ENCODE peak calls at places on chromosomes 1 and 21, in eight cellular contexts. Z is body of pancreas, S is AG04450, A is cardiac muscle cell, H is uterus, Q is thoracic aorta, J is heart left ventricle, K is neural progenitor cell. N is an unnamed sample.

GRCh38 chr1:209567788-209568187 is 15.7 kb upstream of the CAMK1G start:
- DNase-seq in J (no peak), Q (no peak), A (peak), Z (no peak), S (no peak), H (no peak), K (no peak), N (no peak)

GRCh38 chr1:185375583-185375982 is 58.5 kb upstream of the IVNS1ABP start:
- DNase-seq in H (no peak), J (peak), K (no peak), A (peak), Q (no peak), S (no peak), Z (no peak), N (no peak)

GRCh38 chr1:93033785-93034184 is 45.3 kb upstream of the MTF2 start:
- DNase-seq in H (no peak), Q (no peak), K (no peak), S (no peak), Z (no peak), A (peak), J (no peak), N (no peak)

GRCh38 chr1:245121523-245121922 is 33.3 kb upstream of the KIF26B start:
- DNase-seq in S (no peak), Z (no peak), H (no peak), Q (no peak), K (no peak), A (no peak), J (no peak), N (no peak)

GRCh38 chr1:212470059-212470458 is 37.3 kb downstream of the NENF start:
- DNase-seq in Z (peak), A (peak), Q (peak), S (peak), K (no peak), H (peak), J (peak), N (peak)

GRCh38 chr1:168441745-168442144 is 102.1 kb downstream of the XCL2 start:
- DNase-seq in J (no peak), Q (no peak), S (no peak), A (no peak), K (no peak), H (no peak), Z (no peak), N (no peak)

GRCh38 chr21:17798796-17799195 is 20.4 kb downstream of the C21orf91 start:
- DNase-seq in S (no peak), K (no peak), A (no peak), J (no peak), Q (no peak), Z (no peak), H (no peak), N (no peak)

GRCh38 chr1:94721240-94721639 is 98.9 kb upstream of the SLC44A3 start:
- DNase-seq in K (no peak), S (no peak), H (no peak), Z (no peak), J (no peak), A (no peak), Q (no peak), N (no peak)

GRCh38 chr21:44907225-44907965 is 13.3 kb downstream of the ITGB2 start:
- DNase-seq in Q (no peak), S (no peak), J (no peak), H (no peak), A (no peak), K (no peak), Z (no peak), N (no peak)

DNA sequence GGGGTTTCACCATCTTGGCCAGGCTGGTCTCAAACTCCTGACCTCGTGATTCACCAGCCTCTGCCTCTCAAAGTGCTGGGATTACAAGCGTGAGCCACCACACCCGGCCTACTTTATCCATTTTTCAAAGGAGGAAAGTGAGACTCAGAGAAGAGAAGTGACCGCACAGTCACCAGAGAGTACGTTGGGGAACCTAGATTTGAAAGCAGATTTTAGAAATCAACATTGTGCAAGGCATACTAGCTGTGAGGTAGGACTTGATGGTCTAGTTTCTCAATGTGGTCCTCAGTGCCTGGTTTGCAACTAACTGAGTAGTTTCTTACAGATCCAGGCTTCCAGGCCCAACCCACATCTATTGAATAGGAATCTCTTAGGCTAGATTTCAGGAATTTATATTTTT is 1.7 kb upstream of the PRCC start:
- DNase-seq in H (no peak), S (no peak), A (no peak), Z (no peak), K (no peak), Q (no peak), J (no peak), N (no peak)
- H3K4me3 ChIP-seq in H (no peak), S (no peak), A (peak), Z (no peak), K (peak), Q (no peak), J (no peak), N (no peak)

DNA sequence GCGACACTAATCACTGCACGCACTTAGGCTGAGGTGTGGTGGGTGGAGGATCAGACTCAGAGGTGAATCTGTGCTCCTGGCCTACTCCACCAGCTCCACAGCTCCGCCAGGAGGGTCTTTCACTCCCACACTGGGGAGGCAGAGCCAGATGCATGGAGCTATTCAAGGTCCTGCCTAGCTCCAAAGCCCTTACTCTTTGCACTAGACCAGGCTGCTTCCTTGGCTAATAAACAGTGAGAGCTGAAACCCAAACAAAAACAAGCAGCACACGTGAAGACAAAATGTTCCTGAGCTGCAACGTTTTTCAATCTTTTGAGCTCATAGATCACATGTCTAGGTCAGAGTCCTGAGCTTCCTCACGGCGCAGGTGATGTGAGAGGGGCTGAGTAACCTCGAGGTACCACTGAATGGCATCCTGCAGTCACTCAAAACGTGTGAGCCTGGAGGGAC is 19.2 kb downstream of the CAPZB start:
- DNase-seq in S (no peak), Q (no peak), H (no peak), J (no peak), Z (no peak), K (no peak), A (no peak), N (no peak)
- TF ChIP-seq CTCF in S (no peak), Q (no peak), H (no peak), J (no peak), Z (no peak), K (no peak), A (no peak), N (no peak)

DNA sequence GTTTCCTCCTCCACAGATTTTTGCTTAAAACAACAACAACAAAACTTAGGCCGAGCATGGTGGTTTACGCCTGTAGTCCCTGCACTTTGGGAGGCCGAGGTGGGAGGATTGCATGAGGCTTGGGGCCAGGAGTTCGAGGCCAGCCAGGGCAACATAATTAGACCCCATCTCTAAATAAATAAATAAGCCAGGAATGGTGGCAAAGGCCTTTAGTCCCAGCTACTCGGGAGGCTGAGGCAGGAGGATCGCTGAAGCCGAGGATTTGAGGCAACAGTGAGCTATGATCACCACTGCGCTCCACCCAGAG is 1.3 kb upstream of the HP1BP3 start:
- DNase-seq in H (no peak), K (no peak), Z (no peak), J (no peak), A (no peak), S (no peak), Q (no peak), N (no peak)
- H3K27ac ChIP-seq in H (peak), K (peak), Z (peak), J (no peak), A (peak), S (peak), Q (peak), N (no peak)

DNA sequence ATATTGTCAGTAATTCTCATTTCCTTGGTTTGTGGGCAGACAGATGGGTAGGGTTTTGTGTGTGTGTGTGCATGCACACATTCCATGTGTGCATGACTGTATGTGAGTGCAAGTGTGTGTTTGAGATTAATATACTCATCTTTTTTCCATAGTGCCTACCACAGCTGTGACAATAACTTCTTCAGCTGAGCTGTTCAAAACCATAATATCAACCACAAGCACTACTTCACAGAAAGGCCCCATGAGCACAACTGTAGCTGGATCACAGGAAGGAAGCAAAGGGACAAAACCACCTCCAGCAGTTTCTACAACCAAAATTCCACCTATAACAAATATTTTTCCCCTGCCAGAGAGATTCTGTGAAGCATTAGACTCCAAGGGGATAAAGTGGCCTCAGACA is 149.3 kb downstream of the ADGRL2 start:
- DNase-seq in S (no peak), Z (no peak), J (no peak), A (no peak), H (no peak), Q (no peak), K (no peak), N (no peak)
- H3K4me3 ChIP-seq in S (no peak), Z (no peak), J (no peak), A (no peak), H (no peak), Q (no peak), K (no peak), N (no peak)

GRCh38 chr1:234617135-234617985 is 7.4 kb upstream of the IRF2BP2 start:
- DNase-seq in K (no peak), Z (no peak), S (no peak), Q (no peak), A (peak), H (no peak), J (no peak), N (peak)
- TF ChIP-seq CTCF in K (peak), Z (no peak), S (peak), Q (peak), A (peak), H (no peak), J (no peak), N (no peak)

GRCh38 chr1:14733779-14734140 is 135.3 kb downstream of the KAZN start:
- DNase-seq in K (no peak), Z (no peak), J (no peak), H (no peak), Q (no peak), A (no peak), S (no peak), N (no peak)

GRCh38 chr1:14735861-14736260 is 137.4 kb downstream of the KAZN start:
- DNase-seq in S (no peak), Z (no peak), K (no peak), A (no peak), J (no peak), Q (no peak), H (no peak), N (no peak)

GRCh38 chr1:14732726-14733052 is 134.2 kb downstream of the KAZN start:
- DNase-seq in Z (no peak), K (no peak), J (no peak), Q (no peak), S (no peak), A (no peak), H (no peak), N (no peak)

GRCh38 chr1:14737561-14738094 is 139.1 kb downstream of the KAZN start:
- DNase-seq in Z (no peak), J (no peak), H (no peak), A (peak), S (no peak), Q (no peak), K (no peak), N (no peak)

GRCh38 chr1:14733053-14733778 is 134.7 kb downstream of the KAZN start:
- DNase-seq in J (no peak), S (no peak), H (no peak), Q (no peak), A (no peak), Z (peak), K (peak), N (no peak)
- H3K27ac ChIP-seq in J (no peak), S (no peak), H (no peak), Q (no peak), A (no peak), Z (peak), K (no peak), N (no peak)

DNA sequence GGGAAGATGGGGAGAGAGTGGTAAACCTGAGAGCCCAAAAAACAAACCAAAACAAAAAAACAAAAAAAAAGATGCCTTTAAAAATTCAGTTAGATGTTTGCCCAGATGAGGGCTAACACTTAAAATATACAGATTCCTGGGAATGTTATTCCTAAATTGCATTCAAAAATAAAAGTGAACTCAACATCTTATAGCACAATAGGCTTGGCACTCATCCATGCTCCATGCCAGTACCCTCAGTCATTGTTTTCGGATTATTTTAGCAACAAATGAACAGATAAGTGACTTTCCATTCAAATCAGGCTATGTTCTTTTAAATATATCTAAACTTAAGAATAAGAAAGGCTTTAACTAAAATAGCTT is 3.7 kb downstream of the ATP1A1 start:
- DNase-seq in Z (no peak), Q (no peak), A (peak), S (no peak), K (no peak), J (no peak), H (no peak), N (no peak)
- H3K4me3 ChIP-seq in Z (no peak), Q (peak), A (peak), S (no peak), K (peak), J (no peak), H (no peak), N (peak)